ENCODE peak calls at places on chromosomes 12 and 14, in five cellular contexts. One of them, this sample, is unnamed.

GRCh38 chr12:16949351-16949750 is 343.4 kb upstream of the LMO3 start:
- DNase-seq in HTR-8/SVneo: no peak
- DNase-seq in AG09319: no peak
- DNase-seq in HEK293T: no peak
- DNase-seq in NCI-H146: peak; percentile 90
- DNase-seq in this sample: no peak

GRCh38 chr14:65144170-65144569 is 41.9 kb upstream of the MAX start:
- DNase-seq in HEK293T: no peak
- DNase-seq in NCI-H146: no peak
- DNase-seq in AG09319: no peak
- DNase-seq in HTR-8/SVneo: no peak
- DNase-seq in this sample: no peak

GRCh38 chr14:65790185-65790815 is 377.8 kb downstream of the FUT8 start:
- DNase-seq in HEK293T: no peak
- DNase-seq in AG09319: no peak
- DNase-seq in NCI-H146: peak; percentile 41
- DNase-seq in HTR-8/SVneo: no peak
- DNase-seq in this sample: no peak

GRCh38 chr12:94386422-94386821 is 73.2 kb downstream of the CEP83 start:
- DNase-seq in HTR-8/SVneo: no peak
- DNase-seq in AG09319: peak; percentile 0
- DNase-seq in HEK293T: no peak
- DNase-seq in NCI-H146: no peak
- DNase-seq in this sample: no peak

GRCh38 chr12:98137278-98137677 is 378.1 kb upstream of the TMPO start:
- DNase-seq in HEK293T: no peak
- DNase-seq in NCI-H146: no peak
- DNase-seq in AG09319: no peak
- DNase-seq in HTR-8/SVneo: no peak
- DNase-seq in this sample: no peak

GRCh38 chr12:58249610-58250009 is 308.2 kb downstream of the ATP23 start:
- DNase-seq in NCI-H146: no peak
- DNase-seq in AG09319: no peak
- DNase-seq in HTR-8/SVneo: peak; percentile 8
- DNase-seq in HEK293T: no peak
- DNase-seq in this sample: no peak

GRCh38 chr12:60257063-60257462 is 661.2 kb downstream of the SLC16A7 start:
- DNase-seq in AG09319: no peak
- DNase-seq in HEK293T: no peak
- DNase-seq in HTR-8/SVneo: peak; percentile 33
- DNase-seq in NCI-H146: no peak
- DNase-seq in this sample: peak; percentile 18

GRCh38 chr12:61646639-61647038 is 613.6 kb upstream of the USP15 start:
- DNase-seq in HEK293T: no peak
- DNase-seq in AG09319: no peak
- DNase-seq in HTR-8/SVneo: no peak
- DNase-seq in NCI-H146: no peak
- DNase-seq in this sample: no peak

GRCh38 chr12:55745361-55746146 is 2.6 kb downstream of the GDF11 start:
- DNase-seq in NCI-H146: no peak
- DNase-seq in AG09319: no peak
- DNase-seq in HTR-8/SVneo: no peak
- DNase-seq in HEK293T: peak; percentile 60
- DNase-seq in this sample: peak; percentile 53

GRCh38 chr12:51320695-51321320 is 3.2 kb downstream of the BIN2 start:
- DNase-seq in HEK293T: no peak
- DNase-seq in NCI-H146: peak; percentile 42
- DNase-seq in AG09319: peak; percentile 47
- DNase-seq in HTR-8/SVneo: no peak
- DNase-seq in this sample: peak; percentile 88

GRCh38 chr14:101034986-101035385 is 131.5 kb upstream of the RTL1 start:
- DNase-seq in HTR-8/SVneo: no peak
- DNase-seq in HEK293T: no peak
- DNase-seq in AG09319: no peak
- DNase-seq in NCI-H146: no peak
- DNase-seq in this sample: no peak

GRCh38 chr12:6927379-6927991 is at the start of gene ATN1:
- DNase-seq in AG09319: peak; percentile 67
- DNase-seq in HTR-8/SVneo: peak; percentile 70
- DNase-seq in NCI-H146: peak; percentile 90
- DNase-seq in HEK293T: peak; percentile 54
- DNase-seq in this sample: peak; percentile 72

GRCh38 chr12:1932264-1932777 is 13.9 kb upstream of the CACNA2D4 start:
- DNase-seq in HTR-8/SVneo: no peak
- DNase-seq in AG09319: no peak
- DNase-seq in HEK293T: no peak
- DNase-seq in NCI-H146: no peak
- DNase-seq in this sample: no peak

GRCh38 chr14:73726025-73726961 is 12.1 kb upstream of the PNMA1 start:
- DNase-seq in HTR-8/SVneo: no peak
- DNase-seq in NCI-H146: no peak
- DNase-seq in AG09319: no peak
- DNase-seq in HEK293T: no peak
- DNase-seq in this sample: peak; percentile 33

GRCh38 chr12:99079811-99080210 is 434.7 kb downstream of the APAF1 start:
- DNase-seq in HTR-8/SVneo: no peak
- DNase-seq in NCI-H146: no peak
- DNase-seq in AG09319: no peak
- DNase-seq in HEK293T: no peak
- DNase-seq in this sample: peak; percentile 1

GRCh38 chr12:80033457-80033856 is 65.9 kb upstream of the OTOGL start:
- DNase-seq in AG09319: no peak
- DNase-seq in NCI-H146: no peak
- DNase-seq in HEK293T: no peak
- DNase-seq in HTR-8/SVneo: peak; percentile 39
- DNase-seq in this sample: no peak

GRCh38 chr14:77979666-77980351 is 179.9 kb downstream of the ADCK1 start:
- DNase-seq in AG09319: no peak
- DNase-seq in HEK293T: peak; percentile 36
- DNase-seq in HTR-8/SVneo: no peak
- DNase-seq in NCI-H146: peak; percentile 10
- DNase-seq in this sample: peak; percentile 40

GRCh38 chr12:121005346-121005815 is 10.9 kb downstream of the C12orf43 start:
- DNase-seq in NCI-H146: peak; percentile 21
- DNase-seq in AG09319: no peak
- DNase-seq in HEK293T: peak; percentile 74
- DNase-seq in HTR-8/SVneo: peak; percentile 26
- DNase-seq in this sample: peak; percentile 73

GRCh38 chr12:124293286-124294003 is 1.4 kb upstream of the RFLNA start:
- DNase-seq in HEK293T: no peak
- DNase-seq in HTR-8/SVneo: no peak
- DNase-seq in AG09319: no peak
- DNase-seq in NCI-H146: peak; percentile 52
- DNase-seq in this sample: peak; percentile 29

GRCh38 chr12:104460973-104461693 is 4.4 kb downstream of the CHST11 start:
- DNase-seq in NCI-H146: no peak
- DNase-seq in HEK293T: no peak
- DNase-seq in AG09319: no peak
- DNase-seq in HTR-8/SVneo: no peak
- DNase-seq in this sample: no peak

GRCh38 chr14:104462651-104463630 is 116.6 kb upstream of the C14orf180 start:
- DNase-seq in HTR-8/SVneo: no peak
- DNase-seq in HEK293T: no peak
- DNase-seq in NCI-H146: no peak
- DNase-seq in AG09319: no peak
- DNase-seq in this sample: no peak

GRCh38 chr14:77026930-77027537 is 1.5 kb downstream of the IRF2BPL start:
- DNase-seq in NCI-H146: peak; percentile 44
- DNase-seq in HTR-8/SVneo: no peak
- DNase-seq in HEK293T: peak; percentile 61
- DNase-seq in AG09319: no peak
- DNase-seq in this sample: peak; percentile 37

GRCh38 chr12:46657416-46658411 is 168.1 kb downstream of the SLC38A4 start:
- DNase-seq in AG09319: no peak
- DNase-seq in HEK293T: no peak
- DNase-seq in HTR-8/SVneo: no peak
- DNase-seq in NCI-H146: no peak
- DNase-seq in this sample: no peak

GRCh38 chr12:112885204-112885603 is 21.6 kb upstream of the OAS1 start:
- DNase-seq in HEK293T: no peak
- DNase-seq in NCI-H146: no peak
- DNase-seq in AG09319: no peak
- DNase-seq in HTR-8/SVneo: no peak
- DNase-seq in this sample: no peak

GRCh38 chr12:23380419-23381100 is 568.9 kb downstream of the SOX5 start:
- DNase-seq in HEK293T: no peak
- DNase-seq in HTR-8/SVneo: no peak
- DNase-seq in NCI-H146: no peak
- DNase-seq in AG09319: no peak
- DNase-seq in this sample: no peak

GRCh38 chr14:32702571-32702970 is 236.1 kb upstream of the NPAS3 start:
- DNase-seq in AG09319: no peak
- DNase-seq in HTR-8/SVneo: no peak
- DNase-seq in NCI-H146: no peak
- DNase-seq in HEK293T: no peak
- DNase-seq in this sample: no peak

GRCh38 chr12:64097346-64098105 is 124.6 kb downstream of the KICS2 start:
- DNase-seq in HEK293T: no peak
- DNase-seq in NCI-H146: peak; percentile 28
- DNase-seq in HTR-8/SVneo: no peak
- DNase-seq in AG09319: no peak
- DNase-seq in this sample: no peak

GRCh38 chr12:124641591-124641990 is 74.2 kb upstream of the NCOR2 start:
- DNase-seq in AG09319: no peak
- DNase-seq in HTR-8/SVneo: no peak
- DNase-seq in NCI-H146: no peak
- DNase-seq in HEK293T: no peak
- DNase-seq in this sample: no peak

GRCh38 chr14:99952453-99952852 is 112.8 kb upstream of the EVL start:
- DNase-seq in HTR-8/SVneo: no peak
- DNase-seq in AG09319: no peak
- DNase-seq in HEK293T: no peak
- DNase-seq in NCI-H146: no peak
- DNase-seq in this sample: no peak

GRCh38 chr12:104181313-104181712 is 34.3 kb upstream of the TXNRD1 start:
- DNase-seq in AG09319: no peak
- DNase-seq in HTR-8/SVneo: no peak
- DNase-seq in NCI-H146: no peak
- DNase-seq in HEK293T: no peak
- DNase-seq in this sample: no peak

GRCh38 chr12:57226588-57227314 is 2.8 kb upstream of the SHMT2 start:
- DNase-seq in AG09319: no peak
- DNase-seq in NCI-H146: peak; percentile 59
- DNase-seq in HTR-8/SVneo: no peak
- DNase-seq in HEK293T: no peak
- DNase-seq in this sample: peak; percentile 52

GRCh38 chr14:103045387-103045869 is 11.9 kb downstream of the CDC42BPB start:
- DNase-seq in AG09319: no peak
- DNase-seq in NCI-H146: no peak
- DNase-seq in HEK293T: no peak
- DNase-seq in HTR-8/SVneo: no peak
- DNase-seq in this sample: no peak

GRCh38 chr14:24307156-24307574 is 612 bp downstream of the CIDEB start:
- DNase-seq in AG09319: no peak
- DNase-seq in HEK293T: no peak
- DNase-seq in NCI-H146: no peak
- DNase-seq in HTR-8/SVneo: no peak
- DNase-seq in this sample: no peak

GRCh38 chr12:31629756-31630732 is 29.4 kb upstream of the ETFBKMT start:
- DNase-seq in NCI-H146: no peak
- DNase-seq in AG09319: peak; percentile 8
- DNase-seq in HEK293T: peak; percentile 39
- DNase-seq in HTR-8/SVneo: no peak
- DNase-seq in this sample: peak; percentile 84

GRCh38 chr14:44404021-44404420 is 103.1 kb downstream of the FSCB start:
- DNase-seq in HTR-8/SVneo: no peak
- DNase-seq in AG09319: no peak
- DNase-seq in HEK293T: no peak
- DNase-seq in NCI-H146: peak; percentile 25
- DNase-seq in this sample: no peak

GRCh38 chr12:12592930-12593329 is 18.7 kb upstream of the CREBL2 start:
- DNase-seq in NCI-H146: no peak
- DNase-seq in AG09319: no peak
- DNase-seq in HTR-8/SVneo: peak; percentile 38
- DNase-seq in HEK293T: no peak
- DNase-seq in this sample: no peak

GRCh38 chr12:58453306-58453705 is 467.0 kb downstream of the LRIG3 start:
- DNase-seq in HTR-8/SVneo: no peak
- DNase-seq in AG09319: no peak
- DNase-seq in HEK293T: no peak
- DNase-seq in NCI-H146: no peak
- DNase-seq in this sample: no peak